ENCODE peak calls at places on chromosomes 2 and 18, in nine cellular contexts. One of them, this sample, is unnamed.

GRCh38 chr2:151947524-151948165 is 119.4 kb upstream of the ARL5A start:
- DNase-seq in mammary epithelial cell: peak
- DNase-seq in AG04449: no peak
- DNase-seq in fibroblast of mammary gland: peak
- DNase-seq in heart left ventricle: no peak
- DNase-seq in HCT116: no peak
- DNase-seq in PC-3: peak
- DNase-seq in lower lobe of right lung: peak
- DNase-seq in PC-9: no peak
- DNase-seq in this sample: no peak

GRCh38 chr18:74478876-74479275 is 17.3 kb upstream of the CNDP2 start:
- DNase-seq in mammary epithelial cell: peak
- DNase-seq in PC-9: no peak
- DNase-seq in heart left ventricle: no peak
- DNase-seq in lower lobe of right lung: no peak
- DNase-seq in HCT116: no peak
- DNase-seq in AG04449: no peak
- DNase-seq in PC-3: no peak
- DNase-seq in fibroblast of mammary gland: peak
- DNase-seq in this sample: no peak

GRCh38 chr2:201890447-201890846 is 84.1 kb downstream of the CDK15 start:
- DNase-seq in fibroblast of mammary gland: peak
- DNase-seq in lower lobe of right lung: no peak
- DNase-seq in HCT116: no peak
- DNase-seq in heart left ventricle: no peak
- DNase-seq in PC-9: peak
- DNase-seq in PC-3: peak
- DNase-seq in AG04449: no peak
- DNase-seq in mammary epithelial cell: peak
- DNase-seq in this sample: no peak

GRCh38 chr2:147456729-147457128 is 388.1 kb upstream of the ACVR2A start:
- DNase-seq in PC-9: no peak
- DNase-seq in fibroblast of mammary gland: peak
- DNase-seq in AG04449: no peak
- DNase-seq in heart left ventricle: no peak
- DNase-seq in lower lobe of right lung: no peak
- DNase-seq in mammary epithelial cell: peak
- DNase-seq in PC-3: no peak
- DNase-seq in HCT116: no peak
- DNase-seq in this sample: no peak

GRCh38 chr2:69217333-69218080 is 169.5 kb downstream of the GFPT1 start:
- DNase-seq in mammary epithelial cell: no peak
- DNase-seq in lower lobe of right lung: no peak
- DNase-seq in AG04449: no peak
- DNase-seq in HCT116: no peak
- DNase-seq in PC-3: no peak
- DNase-seq in heart left ventricle: no peak
- DNase-seq in fibroblast of mammary gland: no peak
- DNase-seq in PC-9: no peak
- DNase-seq in this sample: no peak

GRCh38 chr2:111072220-111072871 is 48.4 kb upstream of the BCL2L11 start:
- DNase-seq in fibroblast of mammary gland: peak
- DNase-seq in PC-3: peak
- DNase-seq in lower lobe of right lung: no peak
- DNase-seq in HCT116: no peak
- DNase-seq in AG04449: peak
- DNase-seq in mammary epithelial cell: peak
- DNase-seq in heart left ventricle: no peak
- DNase-seq in PC-9: peak
- DNase-seq in this sample: peak

GRCh38 chr2:42967959-42968674 is 175.7 kb upstream of the HAAO start:
- DNase-seq in PC-3: no peak
- DNase-seq in lower lobe of right lung: no peak
- DNase-seq in PC-9: no peak
- DNase-seq in AG04449: peak
- DNase-seq in fibroblast of mammary gland: peak
- DNase-seq in HCT116: no peak
- DNase-seq in mammary epithelial cell: no peak
- DNase-seq in heart left ventricle: peak
- DNase-seq in this sample: peak

GRCh38 chr2:197803033-197803444 is 1.4 kb upstream of the PLCL1 start:
- DNase-seq in HCT116: peak
- DNase-seq in PC-3: peak
- DNase-seq in heart left ventricle: no peak
- DNase-seq in mammary epithelial cell: peak
- DNase-seq in fibroblast of mammary gland: peak
- DNase-seq in AG04449: no peak
- DNase-seq in lower lobe of right lung: no peak
- DNase-seq in PC-9: no peak
- DNase-seq in this sample: peak

GRCh38 chr2:52810460-52810859 is 957.1 kb upstream of the CHAC2 start:
- DNase-seq in lower lobe of right lung: no peak
- DNase-seq in fibroblast of mammary gland: peak
- DNase-seq in HCT116: peak
- DNase-seq in heart left ventricle: no peak
- DNase-seq in PC-9: no peak
- DNase-seq in mammary epithelial cell: peak
- DNase-seq in PC-3: peak
- DNase-seq in AG04449: no peak
- DNase-seq in this sample: peak

GRCh38 chr2:219980666-219981065 is 353.2 kb downstream of the SLC4A3 start:
- DNase-seq in HCT116: no peak
- DNase-seq in fibroblast of mammary gland: no peak
- DNase-seq in AG04449: no peak
- DNase-seq in PC-3: no peak
- DNase-seq in PC-9: no peak
- DNase-seq in mammary epithelial cell: no peak
- DNase-seq in lower lobe of right lung: no peak
- DNase-seq in heart left ventricle: no peak
- DNase-seq in this sample: no peak

GRCh38 chr2:172242968-172243367 is 140.3 kb upstream of the DLX2 start:
- DNase-seq in HCT116: no peak
- DNase-seq in lower lobe of right lung: peak
- DNase-seq in AG04449: no peak
- DNase-seq in heart left ventricle: no peak
- DNase-seq in PC-9: peak
- DNase-seq in PC-3: no peak
- DNase-seq in fibroblast of mammary gland: no peak
- DNase-seq in mammary epithelial cell: no peak
- DNase-seq in this sample: peak

GRCh38 chr2:232214053-232214452 is 164.5 kb upstream of the ALPP start:
- DNase-seq in PC-3: no peak
- DNase-seq in HCT116: no peak
- DNase-seq in mammary epithelial cell: no peak
- DNase-seq in heart left ventricle: no peak
- DNase-seq in AG04449: peak
- DNase-seq in fibroblast of mammary gland: no peak
- DNase-seq in lower lobe of right lung: no peak
- DNase-seq in PC-9: no peak
- DNase-seq in this sample: no peak

GRCh38 chr2:45583989-45584388 is 27.1 kb downstream of the SRBD1 start:
- DNase-seq in HCT116: no peak
- DNase-seq in mammary epithelial cell: no peak
- DNase-seq in heart left ventricle: no peak
- DNase-seq in lower lobe of right lung: no peak
- DNase-seq in PC-9: no peak
- DNase-seq in PC-3: no peak
- DNase-seq in AG04449: no peak
- DNase-seq in fibroblast of mammary gland: no peak
- DNase-seq in this sample: no peak

GRCh38 chr2:32422133-32422532 is 65.3 kb downstream of the BIRC6 start:
- DNase-seq in HCT116: no peak
- DNase-seq in heart left ventricle: no peak
- DNase-seq in lower lobe of right lung: no peak
- DNase-seq in AG04449: no peak
- DNase-seq in PC-3: no peak
- DNase-seq in PC-9: no peak
- DNase-seq in fibroblast of mammary gland: no peak
- DNase-seq in mammary epithelial cell: no peak
- DNase-seq in this sample: no peak

GRCh38 chr2:16302969-16303592 is 362.6 kb downstream of the CYRIA start:
- DNase-seq in mammary epithelial cell: no peak
- DNase-seq in lower lobe of right lung: no peak
- DNase-seq in heart left ventricle: no peak
- DNase-seq in AG04449: no peak
- DNase-seq in HCT116: no peak
- DNase-seq in fibroblast of mammary gland: no peak
- DNase-seq in PC-3: no peak
- DNase-seq in PC-9: no peak
- DNase-seq in this sample: no peak

GRCh38 chr2:68766378-68766845 is 31.8 kb downstream of the ARHGAP25 start:
- DNase-seq in lower lobe of right lung: peak
- DNase-seq in heart left ventricle: no peak
- DNase-seq in AG04449: no peak
- DNase-seq in HCT116: no peak
- DNase-seq in mammary epithelial cell: peak
- DNase-seq in PC-9: no peak
- DNase-seq in PC-3: no peak
- DNase-seq in fibroblast of mammary gland: no peak
- DNase-seq in this sample: peak

GRCh38 chr2:56184500-56184996 is 758 bp downstream of the CCDC85A start:
- DNase-seq in heart left ventricle: peak
- DNase-seq in AG04449: no peak
- DNase-seq in mammary epithelial cell: peak
- DNase-seq in PC-3: peak
- DNase-seq in lower lobe of right lung: peak
- DNase-seq in fibroblast of mammary gland: no peak
- DNase-seq in PC-9: no peak
- DNase-seq in HCT116: no peak
- DNase-seq in this sample: no peak

GRCh38 chr2:152761171-152761570 is 42.8 kb downstream of the ARL6IP6 start:
- DNase-seq in lower lobe of right lung: no peak
- DNase-seq in AG04449: no peak
- DNase-seq in fibroblast of mammary gland: no peak
- DNase-seq in HCT116: no peak
- DNase-seq in PC-3: no peak
- DNase-seq in PC-9: no peak
- DNase-seq in mammary epithelial cell: no peak
- DNase-seq in heart left ventricle: no peak
- DNase-seq in this sample: peak

GRCh38 chr18:34985963-34986362 is 55.2 kb upstream of the MAPRE2 start:
- DNase-seq in PC-3: no peak
- DNase-seq in mammary epithelial cell: no peak
- DNase-seq in AG04449: no peak
- DNase-seq in HCT116: no peak
- DNase-seq in lower lobe of right lung: no peak
- DNase-seq in fibroblast of mammary gland: no peak
- DNase-seq in heart left ventricle: no peak
- DNase-seq in PC-9: no peak
- DNase-seq in this sample: no peak

GRCh38 chr2:227411320-227411989 is 23.7 kb upstream of the SCYGR1 start:
- DNase-seq in fibroblast of mammary gland: peak
- DNase-seq in PC-3: peak
- DNase-seq in mammary epithelial cell: peak
- DNase-seq in heart left ventricle: no peak
- DNase-seq in HCT116: no peak
- DNase-seq in PC-9: peak
- DNase-seq in lower lobe of right lung: no peak
- DNase-seq in AG04449: no peak
- DNase-seq in this sample: no peak

GRCh38 chr18:5556317-5556974 is 12.6 kb upstream of the EPB41L3 start:
- DNase-seq in PC-9: no peak
- DNase-seq in mammary epithelial cell: no peak
- DNase-seq in HCT116: no peak
- DNase-seq in lower lobe of right lung: no peak
- DNase-seq in heart left ventricle: no peak
- DNase-seq in AG04449: no peak
- DNase-seq in PC-3: no peak
- DNase-seq in fibroblast of mammary gland: peak
- DNase-seq in this sample: peak
- TF ChIP-seq CTCF in PC-9: no peak
- TF ChIP-seq CTCF in mammary epithelial cell: no peak
- TF ChIP-seq CTCF in HCT116: no peak
- TF ChIP-seq CTCF in lower lobe of right lung: peak
- TF ChIP-seq CTCF in heart left ventricle: no peak
- TF ChIP-seq CTCF in AG04449: no peak
- TF ChIP-seq CTCF in PC-3: no peak
- TF ChIP-seq CTCF in fibroblast of mammary gland: peak
- TF ChIP-seq CTCF in this sample: peak

GRCh38 chr2:96527052-96527964 is 9.2 kb upstream of the ARID5A start:
- DNase-seq in AG04449: no peak
- DNase-seq in lower lobe of right lung: no peak
- DNase-seq in PC-9: no peak
- DNase-seq in mammary epithelial cell: no peak
- DNase-seq in heart left ventricle: no peak
- DNase-seq in PC-3: no peak
- DNase-seq in fibroblast of mammary gland: no peak
- DNase-seq in HCT116: no peak
- DNase-seq in this sample: peak
- TF ChIP-seq CTCF in AG04449: peak
- TF ChIP-seq CTCF in lower lobe of right lung: peak
- TF ChIP-seq CTCF in PC-9: no peak
- TF ChIP-seq CTCF in mammary epithelial cell: no peak
- TF ChIP-seq CTCF in heart left ventricle: peak
- TF ChIP-seq CTCF in PC-3: no peak
- TF ChIP-seq CTCF in fibroblast of mammary gland: no peak
- TF ChIP-seq CTCF in HCT116: no peak
- TF ChIP-seq CTCF in this sample: peak

GRCh38 chr2:74454654-74455511 is at the start of gene INO80B:
- DNase-seq in AG04449: peak
- DNase-seq in fibroblast of mammary gland: peak
- DNase-seq in heart left ventricle: peak
- DNase-seq in HCT116: peak
- DNase-seq in PC-3: peak
- DNase-seq in lower lobe of right lung: peak
- DNase-seq in PC-9: peak
- DNase-seq in mammary epithelial cell: peak
- DNase-seq in this sample: peak
- TF ChIP-seq CTCF in AG04449: no peak
- TF ChIP-seq CTCF in fibroblast of mammary gland: no peak
- TF ChIP-seq CTCF in heart left ventricle: no peak
- TF ChIP-seq CTCF in HCT116: no peak
- TF ChIP-seq CTCF in PC-3: no peak
- TF ChIP-seq CTCF in lower lobe of right lung: no peak
- TF ChIP-seq CTCF in PC-9: no peak
- TF ChIP-seq CTCF in mammary epithelial cell: no peak
- TF ChIP-seq CTCF in this sample: no peak

DNA sequence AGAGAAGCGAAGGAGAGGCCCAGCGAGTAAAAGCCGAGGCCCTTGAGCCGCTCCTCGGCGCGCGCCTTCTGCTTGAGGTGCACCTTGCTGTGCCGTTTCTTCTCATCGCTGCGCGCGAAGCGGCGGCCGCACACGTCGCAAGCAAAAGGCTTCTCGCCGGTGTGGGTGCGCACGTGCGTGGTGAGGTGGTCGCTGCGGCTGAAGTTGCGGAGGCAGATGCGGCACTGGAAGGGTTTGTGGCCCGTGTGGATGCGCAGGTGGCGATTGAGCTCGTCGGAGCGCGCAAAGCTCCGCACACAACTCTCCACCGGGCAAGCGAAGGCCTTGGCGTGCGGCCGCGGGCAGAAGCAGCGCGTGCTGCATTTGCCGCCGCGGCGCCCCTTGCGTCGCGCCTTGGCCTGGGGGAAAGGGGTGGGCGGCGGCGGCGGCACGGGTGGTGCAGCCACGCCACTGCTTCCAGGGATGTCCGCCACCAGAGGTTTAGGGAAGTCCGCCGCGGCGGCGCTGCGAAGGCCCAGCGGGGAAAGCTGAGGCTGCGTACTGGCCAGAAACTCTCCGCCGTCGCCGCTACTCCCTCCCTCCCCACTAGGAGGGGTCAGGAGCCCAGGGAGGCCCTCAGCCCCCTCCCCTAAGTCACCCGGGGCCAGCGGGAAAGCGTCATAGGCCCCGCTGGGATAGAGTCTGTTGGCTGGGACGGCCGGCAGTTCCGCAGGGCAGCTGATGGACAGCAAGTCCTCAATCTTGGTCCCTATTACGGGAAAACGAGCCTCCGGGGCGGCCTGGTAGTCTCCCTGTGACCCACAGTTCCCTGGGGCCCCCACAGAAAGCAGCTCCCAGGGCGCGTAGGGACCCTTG is 1.7 kb downstream of the EGR4 start:
- DNase-seq in HCT116: no peak
- DNase-seq in fibroblast of mammary gland: no peak
- DNase-seq in PC-9: no peak
- DNase-seq in AG04449: no peak
- DNase-seq in PC-3: no peak
- DNase-seq in lower lobe of right lung: peak
- DNase-seq in mammary epithelial cell: peak
- DNase-seq in heart left ventricle: no peak
- DNase-seq in this sample: no peak
- TF ChIP-seq CTCF in HCT116: no peak
- TF ChIP-seq CTCF in fibroblast of mammary gland: peak
- TF ChIP-seq CTCF in PC-9: no peak
- TF ChIP-seq CTCF in AG04449: no peak
- TF ChIP-seq CTCF in PC-3: no peak
- TF ChIP-seq CTCF in lower lobe of right lung: no peak
- TF ChIP-seq CTCF in mammary epithelial cell: no peak
- TF ChIP-seq CTCF in heart left ventricle: no peak
- TF ChIP-seq CTCF in this sample: no peak

This sample was measured in fibroblast of pulmonary artery.